ENCODE peak calls at places on chromosomes 4 and X, in seven cellular contexts. I, Q, S, J, T, Z and H are unnamed samples.
A peak's percentile ranks its signal among the peaks of the same experiment; 100 is the strongest.

GRCh38 chr4:26174033-26174432 is 146.8 kb upstream of the RBPJ start:
- DNase-seq in Z (no peak), J (no peak), I (peak; percentile 31), T (no peak), S (no peak), Q (no peak), H (no peak)

GRCh38 chr4:139834210-139834609 is 168.6 kb downstream of the MGST2 start:
- DNase-seq in S (no peak), J (peak; percentile 76), T (no peak), I (no peak), Q (no peak), Z (no peak), H (no peak)

GRCh38 chrX:75297508-75297907 is 23.6 kb downstream of the UPRT start:
- DNase-seq in T (no peak), J (no peak), Q (no peak), Z (no peak), I (no peak), S (no peak), H (no peak)

GRCh38 chr4:24753519-24753918 is 41.9 kb upstream of the SOD3 start:
- DNase-seq in S (no peak), Q (peak; percentile 67), J (no peak), Z (no peak), T (no peak), I (no peak), H (no peak)

GRCh38 chr4:76571274-76571673 is 136.2 kb downstream of the SHROOM3 start:
- DNase-seq in Q (no peak), T (no peak), J (peak; percentile 70), I (no peak), S (no peak), Z (no peak), H (no peak)

GRCh38 chr4:85703098-85703497 is 228.1 kb downstream of the ARHGAP24 start:
- DNase-seq in T (no peak), I (peak; percentile 7), Q (no peak), S (no peak), J (no peak), Z (no peak), H (no peak)

GRCh38 chr4:167234388-167234881 is at the start of gene SPOCK3:
- DNase-seq in Q (no peak), J (no peak), I (peak; percentile 54), Z (no peak), S (no peak), T (peak; percentile 82), H (peak; percentile 44)

GRCh38 chr4:139301821-139302611 is at the start of gene NDUFC1:
- DNase-seq in J (peak; percentile 52), Z (peak; percentile 41), Q (peak; percentile 35), I (peak; percentile 47), S (no peak), T (peak; percentile 58), H (peak; percentile 54)

GRCh38 chr4:8318509-8318908 is 49.0 kb downstream of the HTRA3 start:
- DNase-seq in S (no peak), T (no peak), I (no peak), J (no peak), Q (no peak), Z (no peak), H (peak; percentile 11)